ENCODE peak calls at places on chromosomes 3 and 15, in nine cellular contexts. F is psoas muscle, E is natural killer cell, X is heart right ventricle, U is right lobe of liver, O is mucosa of descending colon, G is K562, P is body of pancreas, C is omental fat pad. T is an unnamed sample.

GRCh38 chr3:164864454-164864853 is 213.8 kb downstream of the SI start:
- ATAC-seq in P (no peak), E (no peak), F (no peak), G (no peak), C (no peak), U (no peak), X (no peak), O (no peak), T (no peak)

GRCh38 chr15:92932946-92933649 is 33.0 kb downstream of the CHD2 start:
- ATAC-seq in G (no peak), U (peak), C (no peak), O (no peak), X (no peak), F (no peak), P (no peak), E (no peak), T (no peak)

GRCh38 chr3:182258538-182259177 is 534.6 kb upstream of the ATP11B start:
- ATAC-seq in U (peak), C (no peak), P (no peak), O (no peak), G (peak), E (no peak), X (no peak), F (peak), T (no peak)

GRCh38 chr15:100061944-100062343 is 279.8 kb downstream of the ADAMTS17 start:
- ATAC-seq in C (no peak), P (no peak), F (peak), O (no peak), X (peak), G (no peak), E (no peak), U (no peak), T (no peak)

GRCh38 chr15:90004671-90005070 is 3.5 kb downstream of the ZNF710 start:
- ATAC-seq in F (peak), C (peak), O (no peak), U (no peak), P (no peak), G (no peak), E (no peak), X (no peak), T (peak)

GRCh38 chr3:29261119-29261518 is 19.8 kb upstream of the RBMS3 start:
- ATAC-seq in O (no peak), C (no peak), U (no peak), X (no peak), F (no peak), P (no peak), G (no peak), E (no peak), T (no peak)

GRCh38 chr3:162489853-162490252 is 993.2 kb downstream of the OTOL1 start:
- ATAC-seq in E (no peak), G (no peak), P (no peak), F (no peak), C (no peak), O (no peak), X (no peak), U (no peak), T (no peak)

GRCh38 chr3:73098873-73099272 is 37.4 kb downstream of the EBLN2 start:
- ATAC-seq in F (no peak), X (peak), C (no peak), E (no peak), P (no peak), O (no peak), U (no peak), G (no peak), T (no peak)

GRCh38 chr15:59327942-59328341 is 44.7 kb downstream of the MYO1E start:
- ATAC-seq in X (no peak), U (peak), F (no peak), G (no peak), P (no peak), O (peak), E (peak), C (no peak), T (no peak)

GRCh38 chr3:187969581-187969950 is 184.4 kb upstream of the LPP start:
- ATAC-seq in P (no peak), G (no peak), X (no peak), U (no peak), E (no peak), C (no peak), F (no peak), O (no peak), T (no peak)
- TF ChIP-seq CTCF in P (no peak), G (no peak), X (no peak), U (no peak), E (no peak), C (no peak), F (no peak), O (no peak), T (no peak)

GRCh38 chr3:62872318-62872717 is 2.9 kb downstream of the CADPS start:
- ATAC-seq in O (no peak), G (no peak), X (peak), P (no peak), U (no peak), E (no peak), F (no peak), C (no peak), T (no peak)

GRCh38 chr3:62876064-62876463 is 848 bp upstream of the CADPS start:
- ATAC-seq in P (no peak), C (no peak), X (peak), E (no peak), U (no peak), G (no peak), O (peak), F (no peak), T (no peak)

GRCh38 chr3:62874398-62875102 is 666 bp downstream of the CADPS start:
- ATAC-seq in G (no peak), F (no peak), U (no peak), X (peak), P (peak), E (no peak), C (no peak), O (peak), T (peak)

GRCh38 chr3:62875103-62876002 is at the start of gene CADPS:
- ATAC-seq in U (no peak), O (no peak), C (no peak), F (no peak), P (peak), G (no peak), X (no peak), E (no peak), T (no peak)

DNA sequence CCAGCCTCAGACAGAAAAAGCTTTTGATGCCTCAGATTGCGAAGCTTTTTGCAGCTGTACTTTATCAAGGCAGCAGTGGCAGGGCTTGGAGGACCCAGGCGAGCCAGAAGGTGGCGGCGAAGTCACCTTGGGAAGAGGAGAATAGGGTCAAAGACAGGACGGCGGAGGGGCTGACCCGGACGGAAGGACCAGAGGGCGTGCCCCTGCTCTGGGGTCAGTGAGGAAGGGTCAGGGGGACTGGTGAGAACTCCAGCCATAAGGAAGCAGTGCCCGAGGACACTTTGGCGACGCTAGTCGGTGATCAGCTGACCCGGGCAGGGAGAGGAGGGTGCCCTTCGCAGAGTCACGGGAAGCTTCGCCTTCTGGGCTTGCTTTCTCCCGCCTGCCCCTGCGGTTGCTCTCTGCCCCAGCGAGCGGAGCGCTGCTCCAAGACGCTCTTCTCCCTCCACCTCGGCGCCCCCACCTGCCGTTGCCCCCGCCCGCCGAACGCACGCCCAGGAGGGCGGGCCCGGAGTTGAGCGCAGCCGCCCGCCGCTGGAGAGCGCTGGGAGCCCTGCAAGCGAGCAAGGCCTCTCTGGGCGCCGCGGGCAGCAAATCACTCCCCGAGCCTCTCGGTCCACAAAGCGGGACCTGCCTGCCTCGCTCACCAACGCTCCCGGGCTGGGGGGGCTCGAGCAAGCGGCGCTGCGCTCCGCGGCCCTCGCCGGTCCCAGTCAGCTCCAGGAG is 1.4 kb downstream of the CADPS start:
- ATAC-seq in X (peak), P (peak), F (no peak), E (no peak), O (peak), C (no peak), U (peak), G (peak), T (peak)
- TF ChIP-seq CTCF in X (no peak), P (peak), F (no peak), E (no peak), O (peak), C (no peak), U (no peak), G (no peak), T (no peak)

GRCh38 chr3:197331131-197331530 is 32.7 kb upstream of the DLG1 start:
- ATAC-seq in E (no peak), X (no peak), F (no peak), P (no peak), O (no peak), C (no peak), G (peak), U (no peak), T (no peak)
- TF ChIP-seq CTCF in E (no peak), X (no peak), F (no peak), P (no peak), O (no peak), C (no peak), G (peak), U (peak), T (no peak)

GRCh38 chr3:85800676-85801075 is 841.9 kb downstream of the CADM2 start:
- ATAC-seq in X (no peak), F (no peak), P (no peak), O (no peak), U (no peak), G (no peak), E (no peak), C (no peak), T (no peak)

GRCh38 chr3:85796140-85796539 is 837.4 kb downstream of the CADM2 start:
- ATAC-seq in C (no peak), O (no peak), P (no peak), F (no peak), G (no peak), X (no peak), U (no peak), E (no peak), T (no peak)

GRCh38 chr3:85801955-85802354 is 843.2 kb downstream of the CADM2 start:
- ATAC-seq in E (no peak), X (no peak), O (no peak), G (no peak), C (no peak), U (no peak), P (no peak), F (no peak), T (no peak)
- TF ChIP-seq CTCF in E (no peak), X (peak), O (no peak), G (no peak), C (no peak), U (peak), P (peak), F (peak), T (no peak)

GRCh38 chr3:167978486-167978885 is 117.2 kb downstream of the GOLIM4 start:
- ATAC-seq in X (no peak), E (no peak), U (no peak), G (no peak), C (no peak), P (no peak), F (no peak), O (peak), T (no peak)

GRCh38 chr3:167989066-167989465 is 106.7 kb downstream of the GOLIM4 start:
- ATAC-seq in G (no peak), X (no peak), P (no peak), F (no peak), U (no peak), E (no peak), C (no peak), O (peak), T (no peak)

GRCh38 chr3:167978071-167978470 is 117.7 kb downstream of the GOLIM4 start:
- ATAC-seq in E (no peak), U (no peak), O (peak), F (no peak), X (no peak), P (no peak), G (peak), C (no peak), T (no peak)

DNA sequence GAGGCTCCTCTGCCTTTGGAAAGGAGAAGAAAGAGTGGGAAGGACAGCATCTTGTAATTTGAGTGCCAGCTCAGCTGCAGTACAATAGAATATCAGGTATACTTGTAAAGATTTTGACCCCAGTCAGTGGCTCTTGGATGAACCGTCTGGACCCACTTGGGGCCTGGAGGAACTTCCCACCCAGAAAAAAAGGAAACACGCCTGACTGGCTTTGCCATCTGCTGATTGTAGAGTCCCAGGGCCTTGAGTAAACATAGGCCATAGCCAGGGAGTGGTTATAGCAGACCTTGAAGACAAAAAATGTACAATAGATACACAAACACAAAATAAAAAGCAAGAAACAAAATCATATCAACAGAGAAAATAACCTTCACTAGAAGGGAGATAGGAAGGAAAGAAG is 112.1 kb downstream of the GOLIM4 start:
- ATAC-seq in U (no peak), G (no peak), O (peak), E (no peak), P (no peak), X (no peak), C (no peak), F (no peak), T (no peak)
- TF ChIP-seq CTCF in U (no peak), G (no peak), O (no peak), E (no peak), P (no peak), X (no peak), C (no peak), F (no peak), T (no peak)